ENCODE peak calls at places on chromosome 22, in six cellular contexts. X is T-cell; M is GM04503; Y is NCI-H1092; S is HTR-8/SVneo; D is activated T-helper 1 cell treated with anti-CD3 and anti-CD28 coated beads, Interleukin-2, amount 50 U/mL, for 16 hours. V is an unnamed sample.
A peak's percentile ranks its signal among the peaks of the same experiment; 100 is the strongest.

GRCh38 chr22:23220485-23221350 is 40.4 kb downstream of the BCR start:
- DNase-seq in X (no peak), M (peak; percentile 13), Y (no peak), S (no peak), D (no peak), V (no peak)

GRCh38 chr22:25564320-25564978 is at the start of gene GRK3:
- DNase-seq in X (peak; percentile 37), M (no peak), Y (peak; percentile 16), S (peak; percentile 34), D (no peak), V (peak; percentile 56)

GRCh38 chr22:36302439-36303114 is 49.6 kb downstream of the APOL1 start:
- DNase-seq in X (no peak), M (no peak), Y (no peak), S (no peak), D (no peak), V (no peak)

GRCh38 chr22:33962409-33962808 is 42.1 kb upstream of the LARGE1 start:
- DNase-seq in X (no peak), M (no peak), Y (no peak), S (no peak), D (no peak), V (no peak)

GRCh38 chr22:38239101-38239761 is 33.6 kb downstream of the TMEM184B start:
- DNase-seq in X (no peak), M (peak; percentile 92), Y (peak; percentile 23), S (peak; percentile 64), D (no peak), V (no peak)

GRCh38 chr22:44955102-44955501 is 54.7 kb downstream of the PHF21B start:
- DNase-seq in X (no peak), M (no peak), Y (no peak), S (no peak), D (no peak), V (no peak)

GRCh38 chr22:38792833-38793232 is 1.1 kb downstream of the DNAL4 start:
- DNase-seq in X (no peak), M (no peak), Y (no peak), S (no peak), D (no peak), V (no peak)

GRCh38 chr22:39920134-39920743 is 19.4 kb downstream of the GRAP2 start:
- DNase-seq in X (no peak), M (no peak), Y (no peak), S (no peak), D (no peak), V (peak; percentile 32)

GRCh38 chr22:47381240-47381639 is 618.8 kb downstream of the TBC1D22A start:
- DNase-seq in X (no peak), M (no peak), Y (no peak), S (no peak), D (no peak), V (no peak)

GRCh38 chr22:38872831-38873248 is 824 bp upstream of the CBX6 start:
- DNase-seq in X (no peak), M (no peak), Y (peak; percentile 45), S (no peak), D (no peak), V (no peak)

GRCh38 chr22:42693763-42694683 is 26.6 kb downstream of the A4GALT start:
- DNase-seq in X (no peak), M (no peak), Y (no peak), S (no peak), D (no peak), V (no peak)

GRCh38 chr22:39416319-39416718 is 16.7 kb downstream of the TAB1 start:
- DNase-seq in X (peak; percentile 15), M (no peak), Y (no peak), S (no peak), D (no peak), V (no peak)

GRCh38 chr22:30230330-30230729 is 16.2 kb downstream of the LIF start:
- DNase-seq in X (no peak), M (no peak), Y (no peak), S (no peak), D (no peak), V (no peak)

GRCh38 chr22:42073568-42074152 is 388 bp upstream of the PHETA2 start:
- DNase-seq in X (no peak), M (no peak), Y (no peak), S (no peak), D (no peak), V (no peak)

GRCh38 chr22:37843746-37844089 is 416 bp downstream of the ANKRD54 start:
- DNase-seq in X (peak; percentile 31), M (no peak), Y (peak; percentile 50), S (no peak), D (no peak), V (no peak)

GRCh38 chr22:37051629-37052385 is at the start of gene KCTD17:
- DNase-seq in X (peak; percentile 60), M (no peak), Y (peak; percentile 24), S (peak; percentile 57), D (peak; percentile 48), V (peak; percentile 45)

GRCh38 chr22:24727218-24727851 is 47.2 kb downstream of the PIWIL3 start:
- DNase-seq in X (no peak), M (no peak), Y (no peak), S (peak; percentile 55), D (no peak), V (no peak)

GRCh38 chr22:31449521-31449920 is 40.1 kb downstream of the EIF4ENIF1 start:
- DNase-seq in X (no peak), M (no peak), Y (no peak), S (no peak), D (no peak), V (no peak)

GRCh38 chr22:25362215-25362882 is 142.9 kb downstream of the CRYBB2 start:
- DNase-seq in X (peak; percentile 33), M (no peak), Y (peak; percentile 33), S (peak; percentile 49), D (peak; percentile 48), V (peak; percentile 47)

GRCh38 chr22:27542602-27543001 is 259.0 kb downstream of the MN1 start:
- DNase-seq in X (no peak), M (no peak), Y (peak; percentile 16), S (no peak), D (no peak), V (no peak)

GRCh38 chr22:34395370-34395769 is 475.1 kb upstream of the LARGE1 start:
- DNase-seq in X (no peak), M (no peak), Y (no peak), S (no peak), D (no peak), V (no peak)

GRCh38 chr22:31286360-31287255 is 5.7 kb downstream of the PIK3IP1 start:
- DNase-seq in X (peak; percentile 74), M (no peak), Y (no peak), S (no peak), D (no peak), V (peak; percentile 20)

GRCh38 chr22:31659246-31659645 is 2.8 kb downstream of the PISD start:
- DNase-seq in X (no peak), M (no peak), Y (no peak), S (no peak), D (no peak), V (no peak)

GRCh38 chr22:30922151-30922611 is 46.4 kb downstream of the MORC2 start:
- DNase-seq in X (peak; percentile 81), M (no peak), Y (no peak), S (no peak), D (peak; percentile 52), V (peak; percentile 49)

GRCh38 chr22:50170453-50171318 is at the start of gene PANX2:
- DNase-seq in X (no peak), M (no peak), Y (no peak), S (no peak), D (no peak), V (no peak)

GRCh38 chr22:37708580-37709444 is 12.0 kb downstream of the TRIOBP start:
- DNase-seq in X (no peak), M (no peak), Y (no peak), S (no peak), D (no peak), V (no peak)

GRCh38 chr22:26522592-26522991 is 10.3 kb upstream of the TFIP11 start:
- DNase-seq in X (no peak), M (no peak), Y (no peak), S (no peak), D (no peak), V (no peak)

GRCh38 chr22:28031383-28031922 is 112.4 kb upstream of the PITPNB start:
- DNase-seq in X (no peak), M (no peak), Y (no peak), S (no peak), D (no peak), V (no peak)

GRCh38 chr22:48579035-48579914 is 1248.4 kb downstream of the BRD1 start:
- DNase-seq in X (no peak), M (no peak), Y (no peak), S (no peak), D (no peak), V (no peak)

GRCh38 chr22:17943533-17944204 is 80.7 kb downstream of the MICAL3 start:
- DNase-seq in X (no peak), M (no peak), Y (no peak), S (no peak), D (no peak), V (no peak)

GRCh38 chr22:19876941-19877625 is 22.4 kb upstream of the GNB1L start:
- DNase-seq in X (no peak), M (no peak), Y (no peak), S (no peak), D (peak; percentile 2), V (no peak)

GRCh38 chr22:27149886-27150529 is 492.6 kb downstream of the MIAT start:
- DNase-seq in X (no peak), M (no peak), Y (no peak), S (no peak), D (no peak), V (no peak)

GRCh38 chr22:19505735-19506126 is 18.5 kb downstream of the CLDN5 start:
- DNase-seq in X (no peak), M (no peak), Y (no peak), S (no peak), D (no peak), V (no peak)

GRCh38 chr22:23394525-23395326 is 185.4 kb downstream of the IGLL1 start:
- DNase-seq in X (no peak), M (no peak), Y (no peak), S (no peak), D (no peak), V (no peak)

V was measured in activated naive CD8-positive, alpha-beta T cell treated with anti-CD3 and anti-CD28 coated beads, Interleukin-2, amount 50 U/mL, for 16 hours.